ENCODE peak calls at places on chromosome 10, in nine cellular contexts. F is left ventricle myocardium inferior, Z is uterus, H is mesendoderm, U is thoracic aorta, X is cardiac muscle cell, L is heart left ventricle, E is H9, O is breast epithelium. V is an unnamed sample. For H3K4me1, the result is how much of the 10 kb centered on the place peaks cover.

GRCh38 chr10:452512-453504 is 236.7 kb downstream of the DIP2C start:
- DNase-seq in O (no peak), H (no peak), X (no peak), L (no peak), U (no peak), E (no peak), Z (no peak), F (no peak), V (no peak)

GRCh38 chr10:87603196-87603595 is 56.5 kb upstream of the PAPSS2 start:
- DNase-seq in H (no peak), U (no peak), Z (no peak), F (no peak), L (no peak), X (no peak), O (no peak), E (no peak), V (no peak)

GRCh38 chr10:75071164-75071489 is 40.3 kb upstream of the SAMD8 start:
- DNase-seq in F (peak), L (no peak), Z (no peak), H (no peak), E (no peak), O (no peak), X (peak), U (no peak), V (no peak)

GRCh38 chr10:49361735-49362568 is 33.9 kb downstream of the DRGX start:
- DNase-seq in L (no peak), H (no peak), E (no peak), X (no peak), O (no peak), U (no peak), F (no peak), Z (no peak), V (no peak)

GRCh38 chr10:33204049-33204448 is 130.4 kb downstream of the NRP1 start:
- DNase-seq in U (no peak), O (no peak), F (no peak), X (no peak), H (no peak), Z (no peak), E (no peak), L (no peak), V (no peak)

GRCh38 chr10:100184426-100185219 is 1.2 kb downstream of the ERLIN1 start:
- DNase-seq in F (no peak), E (no peak), X (peak), L (no peak), O (no peak), Z (no peak), H (peak), U (no peak), V (no peak)

GRCh38 chr10:131729938-131730660 is 170.7 kb upstream of the PPP2R2D start:
- DNase-seq in E (peak), F (no peak), O (no peak), U (no peak), L (no peak), X (no peak), Z (no peak), H (no peak), V (no peak)

GRCh38 chr10:93072713-93073538 is 767 bp upstream of the CYP26A1 start:
- DNase-seq in X (no peak), L (no peak), F (no peak), H (no peak), O (peak), E (peak), Z (no peak), U (no peak), V (no peak)

GRCh38 chr10:62584216-62584615 is 210.0 kb downstream of the ZNF365 start:
- DNase-seq in F (no peak), E (no peak), U (no peak), X (no peak), H (no peak), Z (no peak), L (no peak), O (no peak), V (no peak)

GRCh38 chr10:15140640-15141039 is 27.9 kb downstream of the NMT2 start:
- DNase-seq in F (no peak), X (no peak), Z (no peak), L (no peak), U (no peak), O (no peak), E (no peak), H (no peak), V (no peak)

GRCh38 chr10:12018438-12019342 is 23.9 kb downstream of the UPF2 start:
- DNase-seq in L (no peak), Z (no peak), E (no peak), X (no peak), H (no peak), U (no peak), O (no peak), F (no peak), V (no peak)

GRCh38 chr10:24917979-24918378 is 34.4 kb downstream of the PRTFDC1 start:
- DNase-seq in Z (no peak), L (no peak), H (no peak), U (no peak), O (no peak), E (no peak), X (no peak), F (no peak), V (no peak)

GRCh38 chr10:132225073-132225848 is 38.5 kb downstream of the DPYSL4 start:
- DNase-seq in O (no peak), Z (no peak), X (no peak), F (no peak), L (no peak), E (no peak), H (no peak), U (no peak), V (no peak)

GRCh38 chr10:48224979-48225560 is 49.4 kb downstream of the FRMPD2 start:
- DNase-seq in H (no peak), F (no peak), L (no peak), Z (no peak), O (no peak), U (no peak), X (no peak), E (peak), V (no peak)

GRCh38 chr10:109591631-109592030 is 331.7 kb downstream of the XPNPEP1 start:
- DNase-seq in O (no peak), F (no peak), U (no peak), E (no peak), Z (no peak), X (no peak), L (no peak), H (peak), V (peak)

GRCh38 chr10:75358835-75359421 is 42.6 kb downstream of the ZNF503 start:
- DNase-seq in U (no peak), X (no peak), Z (peak), O (no peak), E (no peak), H (peak), L (no peak), F (no peak), V (peak)

GRCh38 chr10:31262672-31263071 is 56.3 kb upstream of the ZEB1 start:
- DNase-seq in L (peak), O (no peak), Z (no peak), X (no peak), U (no peak), F (no peak), E (no peak), H (no peak), V (no peak)

GRCh38 chr10:43691503-43691902 is 42.8 kb upstream of the ZNF32 start:
- DNase-seq in U (no peak), E (no peak), X (no peak), O (no peak), H (no peak), L (no peak), F (no peak), Z (no peak), V (no peak)

GRCh38 chr10:23453465-23453864 is 14.6 kb downstream of the OTUD1 start:
- DNase-seq in Z (no peak), F (no peak), X (no peak), E (no peak), L (no peak), O (no peak), H (no peak), U (no peak), V (no peak)

GRCh38 chr10:127033569-127034175 is 128.4 kb downstream of the DOCK1 start:
- DNase-seq in X (no peak), E (no peak), L (no peak), H (no peak), O (no peak), F (no peak), Z (no peak), U (no peak), V (no peak)

GRCh38 chr10:132497083-132497680 is 40.4 kb upstream of the INPP5A start:
- DNase-seq in L (no peak), F (no peak), U (no peak), X (no peak), H (no peak), E (peak), Z (peak), O (no peak), V (no peak)

GRCh38 chr10:131848741-131849590 is 51.8 kb upstream of the PPP2R2D start:
- DNase-seq in E (peak), F (no peak), Z (no peak), O (no peak), U (no peak), H (no peak), L (peak), X (no peak), V (no peak)

GRCh38 chr10:5556576-5556975 is 31.8 kb downstream of the CALML3 start:
- DNase-seq in F (no peak), U (no peak), Z (peak), H (peak), E (no peak), X (peak), O (no peak), L (no peak), V (no peak)

GRCh38 chr10:60572511-60573194 is 183.0 kb upstream of the ANK3 start:
- DNase-seq in X (peak), Z (no peak), L (peak), U (no peak), F (peak), O (no peak), E (peak), H (peak), V (peak)

GRCh38 chr10:46530249-46531186 is 25.9 kb downstream of the GPRIN2 start:
- DNase-seq in H (peak), F (peak), E (no peak), Z (no peak), L (no peak), X (no peak), O (no peak), U (no peak), V (no peak)

GRCh38 chr10:121774813-121775212 is 153.0 kb downstream of the ATE1 start:
- DNase-seq in L (no peak), U (no peak), E (no peak), X (no peak), O (no peak), H (no peak), F (no peak), Z (no peak), V (no peak)

DNA sequence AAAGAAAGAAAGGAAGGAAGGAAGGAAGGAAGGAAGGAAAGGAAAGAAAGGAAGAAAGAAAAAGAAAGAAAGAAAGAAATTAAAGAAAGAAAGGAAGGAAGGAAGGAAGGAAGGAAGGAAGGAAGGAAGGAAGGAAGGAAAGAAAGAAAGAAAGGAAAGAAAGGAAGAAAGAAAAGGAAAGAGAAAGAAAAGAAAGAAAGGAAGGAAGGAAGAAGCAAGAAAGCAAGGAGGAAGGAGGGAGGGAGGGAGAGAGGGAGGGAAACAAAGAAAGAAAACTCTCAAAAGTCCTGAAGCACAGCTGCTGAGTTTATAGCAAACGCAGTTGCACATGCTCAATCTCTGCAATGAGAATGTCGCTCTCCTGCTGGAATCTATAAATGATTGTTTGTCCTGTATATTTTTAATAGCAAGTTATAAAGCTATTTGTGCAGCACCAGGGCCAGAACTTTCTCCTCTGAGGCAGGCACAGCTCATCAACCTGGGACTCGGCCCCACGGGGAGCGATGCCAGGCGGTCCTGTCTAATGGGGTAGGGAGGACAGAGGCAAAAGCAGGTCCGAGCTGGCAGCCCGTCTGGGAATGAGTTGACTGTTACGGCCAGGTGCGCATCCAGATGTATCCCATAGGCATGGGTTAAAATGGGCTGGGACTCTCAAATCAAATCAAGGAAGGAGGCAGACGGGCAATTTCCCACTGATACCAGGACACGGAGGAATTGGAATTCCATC is 118.0 kb upstream of the PFKP start:
- DNase-seq in O (no peak), L (no peak), X (no peak), E (no peak), U (no peak), F (no peak), Z (no peak), H (no peak), V (no peak)
- H3K4me1 ChIP-seq in O (under half), L (under half), X (under half), E (under half), U (under half), F (under half), Z (under half), H (under half), V (under half)

GRCh38 chr10:129275886-129276285 is 191.2 kb upstream of the MGMT start:
- DNase-seq in X (no peak), Z (no peak), L (no peak), U (no peak), O (no peak), F (no peak), H (no peak), E (no peak), V (no peak)

GRCh38 chr10:129277080-129277479 is 190.0 kb upstream of the MGMT start:
- DNase-seq in E (no peak), X (no peak), L (no peak), H (no peak), Z (no peak), O (no peak), F (no peak), U (no peak), V (no peak)

GRCh38 chr10:129280103-129280502 is 186.9 kb upstream of the MGMT start:
- DNase-seq in L (no peak), F (no peak), H (no peak), U (no peak), E (no peak), Z (no peak), X (no peak), O (no peak), V (no peak)

GRCh38 chr10:129274928-129275474 is 192.0 kb upstream of the MGMT start:
- DNase-seq in H (peak), O (no peak), E (peak), X (no peak), U (no peak), Z (no peak), F (no peak), L (no peak), V (no peak)

DNA sequence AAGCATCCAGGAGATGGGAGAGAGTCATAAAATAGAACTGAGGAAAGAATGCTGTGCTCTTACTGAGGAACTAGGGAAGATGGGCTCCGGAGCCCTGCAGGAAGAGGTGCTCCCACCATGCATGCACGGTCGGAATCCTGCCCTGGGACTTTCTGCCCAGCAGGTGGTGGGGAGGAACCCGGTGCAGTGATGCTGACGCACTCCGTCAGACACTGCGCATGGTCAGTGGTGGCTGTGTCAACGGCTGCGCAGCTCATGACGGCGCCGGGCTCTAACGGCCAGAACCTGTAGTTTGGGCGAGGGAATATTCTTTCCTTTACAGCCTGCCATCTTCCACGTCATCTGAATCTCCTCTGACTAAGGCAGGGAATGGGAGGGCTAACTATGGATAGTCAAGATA is 189.2 kb upstream of the MGMT start:
- DNase-seq in E (no peak), X (no peak), Z (no peak), H (no peak), F (no peak), O (no peak), U (no peak), L (no peak), V (no peak)
- H3K27ac ChIP-seq in E (no peak), X (no peak), Z (no peak), H (no peak), F (no peak), O (no peak), U (no peak), L (no peak), V (no peak)

GRCh38 chr10:79308016-79308415 is 39.3 kb upstream of the PPIF start:
- DNase-seq in X (no peak), H (no peak), U (no peak), F (peak), O (no peak), L (no peak), Z (no peak), E (no peak), V (no peak)
- H3K4me1 ChIP-seq in X (under half), H (under half), U (under half), F (under half), O (under half), L (under half), Z (under half), E (under half), V (under half)

GRCh38 chr10:114393482-114393881 is 10.8 kb downstream of the AFAP1L2 start:
- DNase-seq in X (no peak), O (no peak), E (no peak), L (no peak), Z (no peak), H (no peak), F (no peak), U (no peak), V (peak)
- H3K27ac ChIP-seq in X (no peak), O (peak), E (no peak), L (no peak), Z (peak), H (no peak), F (peak), U (peak), V (peak)

GRCh38 chr10:77548157-77548556 is 89.5 kb downstream of the KCNMA1 start:
- DNase-seq in L (no peak), X (no peak), U (no peak), E (no peak), Z (no peak), O (no peak), F (no peak), H (no peak), V (no peak)
- H3K4me1 ChIP-seq in L (under half), X (under half), U (half or more), E (under half), Z (under half), O (under half), F (under half), H (under half), V (under half)

GRCh38 chr10:35565602-35566061 is 39.5 kb upstream of the GJD4 start:
- DNase-seq in L (peak), O (no peak), F (peak), E (no peak), X (peak), H (no peak), Z (no peak), U (no peak), V (no peak)

GRCh38 chr10:35561670-35562069 is 43.5 kb upstream of the GJD4 start:
- DNase-seq in X (no peak), O (no peak), Z (no peak), U (no peak), H (no peak), E (no peak), L (peak), F (peak), V (no peak)

GRCh38 chr10:35562427-35562826 is 42.7 kb upstream of the GJD4 start:
- DNase-seq in O (no peak), U (no peak), X (no peak), L (no peak), Z (no peak), F (no peak), H (no peak), E (no peak), V (no peak)

GRCh38 chr10:35563266-35563891 is 41.8 kb upstream of the GJD4 start:
- DNase-seq in H (peak), X (peak), O (no peak), L (peak), Z (peak), E (peak), U (no peak), F (peak), V (no peak)

DNA sequence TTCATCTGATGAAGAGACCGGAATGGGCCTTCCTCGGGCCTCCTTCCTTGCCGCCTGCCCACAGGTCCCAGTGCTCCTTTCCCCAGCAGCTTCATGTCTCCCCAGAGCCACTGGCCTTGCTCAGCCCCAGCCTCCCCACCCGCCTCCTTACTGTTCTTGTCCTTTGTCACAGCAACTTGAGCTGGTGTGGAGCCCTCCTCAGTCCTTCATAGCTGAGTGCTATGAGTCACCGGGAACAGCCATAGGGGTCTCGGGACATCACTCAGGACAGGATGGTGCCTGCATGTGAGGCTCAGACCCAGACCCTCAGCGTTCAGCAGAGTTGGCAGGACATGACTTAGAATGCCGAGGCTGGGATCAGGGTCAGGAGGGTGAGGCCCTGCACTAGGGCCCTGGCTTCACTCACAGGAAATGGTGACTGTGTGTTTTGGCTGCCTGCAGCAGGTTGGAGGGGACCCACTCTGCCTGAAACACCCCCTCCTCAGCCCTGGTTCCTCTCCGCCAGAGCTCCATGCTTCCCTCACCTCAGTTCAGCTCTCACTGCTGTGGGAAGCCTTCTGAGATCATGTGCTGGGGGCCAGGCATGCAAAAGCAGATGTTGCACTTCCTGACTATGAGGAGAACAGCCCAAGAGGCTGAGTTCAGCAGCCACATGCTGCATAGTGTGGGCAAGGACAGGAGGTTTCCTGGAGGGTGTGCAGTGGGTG is 40.7 kb upstream of the GJD4 start:
- DNase-seq in Z (no peak), H (no peak), E (no peak), X (no peak), F (peak), O (no peak), L (peak), U (no peak), V (no peak)
- H3K27ac ChIP-seq in Z (no peak), H (no peak), E (no peak), X (no peak), F (peak), O (peak), L (peak), U (peak), V (no peak)